ENCODE peak calls at places on chromosome 6, in four cellular contexts. D is foreskin fibroblast, G is HFFc6, P is HFF-Myc. Z is an unnamed sample.

GRCh38 chr6:52087498-52087999 is at the start of gene PKHD1:
- DNase-seq in D (no peak), G (no peak), P (no peak), Z (no peak)

GRCh38 chr6:50791900-50792508 is 26.7 kb upstream of the TFAP2B start:
- DNase-seq in G (peak), D (peak), P (no peak), Z (peak)

GRCh38 chr6:90068835-90069478 is 174.7 kb downstream of the GJA10 start:
- DNase-seq in G (no peak), D (peak), P (peak), Z (no peak)

GRCh38 chr6:168180548-168181011 is 101.6 kb upstream of the FRMD1 start:
- DNase-seq in D (no peak), P (no peak), G (no peak), Z (no peak)

GRCh38 chr6:102488729-102489128 is 1095.2 kb downstream of the GRIK2 start:
- DNase-seq in D (peak), P (no peak), G (no peak), Z (no peak)

GRCh38 chr6:29451471-29452193 is 5.2 kb downstream of the OR11A1 start:
- DNase-seq in D (no peak), G (peak), P (no peak), Z (no peak)

GRCh38 chr6:142118926-142119325 is 13.8 kb upstream of the GJE1 start:
- DNase-seq in P (no peak), D (peak), G (no peak), Z (no peak)

GRCh38 chr6:69449887-69450286 is 346.9 kb downstream of the LMBRD1 start:
- DNase-seq in P (no peak), D (no peak), G (no peak), Z (no peak)

GRCh38 chr6:33407132-33407718 is 3.6 kb upstream of the PHF1 start:
- DNase-seq in G (peak), P (no peak), D (peak), Z (no peak)

GRCh38 chr6:155889405-155889804 is 433.8 kb upstream of the NOX3 start:
- DNase-seq in G (no peak), P (no peak), D (no peak), Z (no peak)

GRCh38 chr6:167141667-167142432 is 15.9 kb downstream of the GPR31 start:
- DNase-seq in P (no peak), G (no peak), D (no peak), Z (peak)

GRCh38 chr6:62150048-62150663 is 135.9 kb downstream of the KHDRBS2 start:
- DNase-seq in G (peak), P (peak), D (peak), Z (peak)

GRCh38 chr6:129967427-129967826 is 51.0 kb upstream of the L3MBTL3 start:
- DNase-seq in D (no peak), P (no peak), G (no peak), Z (no peak)

GRCh38 chr6:44225579-44226325 is 2.4 kb downstream of the SLC29A1 start:
- DNase-seq in D (no peak), P (no peak), G (no peak), Z (no peak)

GRCh38 chr6:50843842-50844241 is 25.2 kb downstream of the TFAP2B start:
- DNase-seq in D (no peak), G (no peak), P (no peak), Z (no peak)

GRCh38 chr6:150723857-150724256 is 124.2 kb downstream of the PLEKHG1 start:
- DNase-seq in G (no peak), P (peak), D (peak), Z (no peak)

GRCh38 chr6:90610671-90611542 is 24.0 kb upstream of the MAP3K7 start:
- DNase-seq in P (no peak), G (no peak), D (peak), Z (peak)

GRCh38 chr6:161557333-161558107 is 283.7 kb upstream of the AGPAT4 start:
- DNase-seq in G (no peak), P (no peak), D (no peak), Z (no peak)

GRCh38 chr6:30781697-30782424 is 37.5 kb upstream of the IER3 start:
- DNase-seq in D (peak), G (peak), P (peak), Z (no peak)

GRCh38 chr6:170132561-170132991 is 158.3 kb downstream of the DLL1 start:
- DNase-seq in P (no peak), G (no peak), D (no peak), Z (no peak)

GRCh38 chr6:40841721-40842120 is 197.3 kb downstream of the UNC5CL start:
- DNase-seq in G (no peak), D (no peak), P (no peak), Z (no peak)

GRCh38 chr6:43500921-43501320 is 9.2 kb downstream of the LRRC73 start:
- DNase-seq in G (no peak), D (no peak), P (no peak), Z (no peak)

GRCh38 chr6:157825243-157825904 is 2.3 kb downstream of the SNX9 start:
- DNase-seq in P (no peak), G (no peak), D (peak), Z (no peak)

GRCh38 chr6:25302677-25303128 is 23.5 kb downstream of the CARMIL1 start:
- DNase-seq in D (peak), G (peak), P (no peak), Z (no peak)

GRCh38 chr6:20876016-20876415 is 341.8 kb downstream of the CDKAL1 start:
- DNase-seq in P (peak), G (peak), D (peak), Z (no peak)

GRCh38 chr6:148559848-148560433 is 186.9 kb upstream of the UST start:
- DNase-seq in P (no peak), D (peak), G (peak), Z (peak)

GRCh38 chr6:144782634-144783033 is 497.5 kb downstream of the UTRN start:
- DNase-seq in D (no peak), G (no peak), P (no peak), Z (no peak)

GRCh38 chr6:45808917-45809316 is 206.7 kb downstream of the CLIC5 start:
- DNase-seq in G (no peak), D (no peak), P (no peak), Z (no peak)

GRCh38 chr6:150491131-150491795 is 108.4 kb upstream of the PLEKHG1 start:
- DNase-seq in G (peak), P (peak), D (no peak), Z (no peak)

GRCh38 chr6:136180729-136181128 is 69.4 kb downstream of the MTFR2 start:
- DNase-seq in G (no peak), D (no peak), P (no peak), Z (no peak)

GRCh38 chr6:113416166-113416565 is 441.0 kb upstream of the MARCKS start:
- DNase-seq in P (no peak), D (peak), G (peak), Z (no peak)

GRCh38 chr6:95693108-95693507 is 115.8 kb downstream of the MANEA start:
- DNase-seq in G (no peak), P (peak), D (no peak), Z (peak)

GRCh38 chr6:115969207-115969929 is 91.3 kb downstream of the FRK start:
- DNase-seq in G (no peak), D (peak), P (no peak), Z (no peak)

GRCh38 chr6:93407186-93407585 is 12.2 kb downstream of the EPHA7 start:
- DNase-seq in D (peak), G (no peak), P (no peak), Z (no peak)

GRCh38 chr6:7439243-7439642 is 49.6 kb downstream of the RIOK1 start:
- DNase-seq in D (no peak), G (no peak), P (no peak), Z (no peak)

GRCh38 chr6:90460067-90460466 is 126.8 kb downstream of the MAP3K7 start:
- DNase-seq in D (no peak), P (no peak), G (no peak), Z (no peak)

GRCh38 chr6:36079596-36079995 is 50.7 kb upstream of the MAPK13 start:
- DNase-seq in G (no peak), D (no peak), P (no peak), Z (no peak)

GRCh38 chr6:33419580-33420492 is at the start of gene SYNGAP1:
- DNase-seq in P (no peak), G (no peak), D (peak), Z (no peak)

GRCh38 chr6:102525336-102525735 is 1131.8 kb downstream of the GRIK2 start:
- DNase-seq in P (no peak), G (no peak), D (no peak), Z (no peak)

GRCh38 chr6:7673063-7673536 is 52.8 kb upstream of the BMP6 start:
- DNase-seq in P (peak), G (no peak), D (peak), Z (peak)

GRCh38 chr6:42084889-42085288 is 34.6 kb downstream of the TAF8 start:
- DNase-seq in G (no peak), D (peak), P (no peak), Z (no peak)
- TF ChIP-seq CTCF in G (peak), D (no peak), P (no peak), Z (no peak)

GRCh38 chr6:16758163-16758975 is 2.9 kb downstream of the ATXN1 start:
- DNase-seq in G (no peak), D (peak), P (no peak), Z (peak)

GRCh38 chr6:16760536-16761468 is at the start of gene ATXN1:
- DNase-seq in P (no peak), D (peak), G (peak), Z (peak)

GRCh38 chr6:16761469-16762264 is 407 bp upstream of the ATXN1 start:
- DNase-seq in P (no peak), G (peak), D (peak), Z (peak)

GRCh38 chr6:16759181-16759645 is 2.0 kb downstream of the ATXN1 start:
- DNase-seq in P (no peak), G (peak), D (peak), Z (peak)

DNA sequence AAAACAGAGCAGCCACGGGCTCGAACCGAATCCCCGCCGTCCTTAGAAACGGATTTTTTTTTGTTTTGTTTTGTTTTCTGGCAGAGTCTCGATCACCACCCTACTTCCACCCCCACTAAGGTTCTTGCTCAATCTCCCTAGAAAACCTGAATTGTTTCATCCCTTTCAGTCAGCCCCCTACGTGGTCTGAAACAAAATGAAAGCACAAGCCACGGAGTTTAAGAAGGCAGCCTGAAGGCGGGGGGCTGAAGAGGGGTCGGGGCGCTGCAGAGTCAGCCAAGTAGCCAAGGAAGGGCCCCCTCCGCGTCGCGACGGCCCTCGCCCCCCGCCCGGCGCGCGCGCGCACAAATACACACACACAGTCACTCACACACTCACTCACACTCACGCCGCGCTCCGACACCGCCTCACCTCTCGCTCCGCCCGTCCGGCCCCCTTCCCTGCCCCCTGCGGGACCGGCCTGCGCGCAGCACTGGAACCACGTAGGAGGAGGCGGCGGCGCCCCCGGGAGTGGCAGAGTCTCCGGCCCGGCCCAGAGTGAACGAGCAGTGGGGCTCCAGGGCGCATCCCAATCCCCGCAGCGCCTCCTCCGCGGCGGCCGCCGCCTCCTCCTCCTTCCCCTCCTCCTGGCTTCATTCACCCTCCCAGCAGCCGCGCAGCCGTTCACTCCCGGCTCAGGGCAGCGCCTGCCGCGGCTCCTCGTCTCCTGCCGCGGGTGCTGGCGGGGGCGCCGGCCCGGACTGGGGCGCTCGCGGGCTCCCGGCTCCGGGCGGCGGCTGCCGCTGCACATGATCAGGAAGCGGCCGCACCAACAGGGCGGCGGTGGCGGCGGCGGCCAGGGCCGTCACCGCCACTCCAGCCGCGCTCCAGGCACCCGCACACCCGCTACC is 1.4 kb downstream of the ATXN1 start:
- DNase-seq in D (peak), P (no peak), G (peak), Z (peak)
- TF ChIP-seq CTCF in D (no peak), P (no peak), G (peak), Z (no peak)

GRCh38 chr6:84191802-84192201 is 35.6 kb downstream of the CEP162 start:
- DNase-seq in G (no peak), D (no peak), P (no peak), Z (no peak)

GRCh38 chr6:84193140-84193708 is 34.2 kb downstream of the CEP162 start:
- DNase-seq in G (peak), D (peak), P (peak), Z (no peak)

DNA sequence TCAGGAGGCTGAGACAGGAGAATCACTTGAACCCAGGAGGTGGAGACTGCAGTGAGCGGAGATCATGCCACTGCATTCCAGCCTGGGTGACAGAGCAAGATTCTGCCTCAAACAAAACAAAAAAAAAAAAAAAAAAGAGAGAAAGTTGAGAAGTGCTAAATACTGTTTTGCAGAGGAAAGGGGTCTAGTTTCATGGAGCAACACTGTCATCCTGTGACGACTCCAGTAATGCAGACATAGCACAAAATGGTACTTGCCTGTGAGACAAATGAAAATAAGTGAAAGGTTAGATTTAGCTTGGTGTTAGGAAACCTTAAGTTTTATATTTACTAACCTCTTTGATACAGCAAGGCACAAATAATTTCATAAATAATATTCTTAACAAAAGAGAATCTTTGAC is 29.7 kb downstream of the CEP162 start:
- DNase-seq in D (no peak), P (no peak), G (no peak), Z (no peak)
- TF ChIP-seq CTCF in D (no peak), P (no peak), G (no peak), Z (no peak)

GRCh38 chr6:152271681-152272464 is 365.3 kb downstream of the SYNE1 start:
- DNase-seq in P (no peak), G (peak), D (peak), Z (no peak)
- TF ChIP-seq CTCF in P (no peak), G (no peak), D (no peak), Z (no peak)

GRCh38 chr6:106547961-106548453 is 81.3 kb downstream of the RTN4IP1 start:
- DNase-seq in G (no peak), P (peak), D (peak), Z (no peak)
- TF ChIP-seq CTCF in G (no peak), P (no peak), D (no peak), Z (no peak)

DNA sequence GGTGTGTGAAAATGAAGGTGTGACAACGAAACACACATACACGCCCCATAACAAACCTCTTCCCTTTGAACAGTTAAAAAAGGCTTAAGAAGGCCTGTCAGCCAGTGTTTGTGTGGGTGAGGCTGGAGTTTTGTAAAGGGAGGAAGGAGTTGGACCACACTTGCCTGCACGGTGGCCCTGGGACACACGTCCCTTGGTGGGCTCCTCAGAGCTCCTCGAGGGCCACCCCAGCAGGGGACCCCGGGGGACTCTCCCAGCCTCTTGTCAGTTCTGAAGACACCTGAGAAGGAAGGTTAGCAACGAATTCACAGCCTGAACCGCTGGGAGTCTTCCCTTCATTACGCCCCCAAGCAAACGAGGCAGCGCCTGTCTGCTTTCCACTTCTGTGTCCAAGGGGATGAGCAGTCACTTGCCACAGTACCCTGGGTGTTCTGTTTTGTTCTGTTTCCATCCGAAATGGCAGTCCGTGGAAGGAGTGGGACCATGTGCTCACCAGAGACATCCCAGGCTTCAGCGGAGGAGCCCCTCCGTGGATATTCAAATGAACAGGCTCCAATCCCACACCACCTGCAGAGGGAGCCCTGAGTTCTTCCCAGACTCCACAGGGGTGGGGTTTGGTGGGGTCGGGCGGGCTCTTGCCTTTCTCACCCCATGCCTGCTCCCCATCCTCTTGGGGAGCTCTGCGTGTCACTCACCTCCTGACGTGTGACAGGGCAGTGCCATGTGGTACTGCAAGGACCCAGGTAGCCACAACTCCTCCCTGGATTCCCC is 68.6 kb downstream of the NRN1 start:
- DNase-seq in G (no peak), P (no peak), D (no peak), Z (no peak)
- TF ChIP-seq CTCF in G (no peak), P (no peak), D (no peak), Z (no peak)

GRCh38 chr6:120411394-120411793 is 922.9 kb downstream of the TBC1D32 start:
- DNase-seq in P (no peak), G (no peak), D (no peak), Z (no peak)

GRCh38 chr6:120410586-120410985 is 923.7 kb downstream of the TBC1D32 start:
- DNase-seq in P (no peak), G (no peak), D (no peak), Z (no peak)

GRCh38 chr6:120407696-120408095 is 926.6 kb downstream of the TBC1D32 start:
- DNase-seq in D (no peak), P (no peak), G (no peak), Z (no peak)

GRCh38 chr6:120405947-120406346 is 928.3 kb downstream of the TBC1D32 start:
- DNase-seq in G (no peak), P (no peak), D (no peak), Z (no peak)
- TF ChIP-seq CTCF in G (no peak), P (no peak), D (no peak), Z (peak)

Z was measured in endothelial cell.